ENCODE peak calls at places on chromosome 1, in seven cellular contexts. One of them, this sample, is unnamed. For H3K36me3, the result is how much of the 10 kb centered on the place peaks cover.

GRCh38 chr1:3611170-3612019 is at the start of gene MEGF6:
- DNase-seq in CD4-positive, alpha-beta memory T cell: peak
- DNase-seq in IMR-90: peak
- DNase-seq in prostate gland: peak
- DNase-seq in SK-N-MC: peak
- DNase-seq in HepG2: peak
- DNase-seq in CD8-positive, alpha-beta T cell: peak
- DNase-seq in this sample: peak

GRCh38 chr1:167175901-167176300 is 44.8 kb upstream of the POU2F1 start:
- DNase-seq in CD4-positive, alpha-beta memory T cell: no peak
- DNase-seq in IMR-90: no peak
- DNase-seq in prostate gland: no peak
- DNase-seq in SK-N-MC: no peak
- DNase-seq in HepG2: no peak
- DNase-seq in CD8-positive, alpha-beta T cell: no peak
- DNase-seq in this sample: no peak

GRCh38 chr1:208036177-208036808 is 125.4 kb upstream of the CD34 start:
- DNase-seq in CD4-positive, alpha-beta memory T cell: no peak
- DNase-seq in IMR-90: peak
- DNase-seq in prostate gland: no peak
- DNase-seq in SK-N-MC: no peak
- DNase-seq in HepG2: peak
- DNase-seq in CD8-positive, alpha-beta T cell: no peak
- DNase-seq in this sample: no peak

GRCh38 chr1:219399446-219399845 is 213.5 kb downstream of the ZC3H11B start:
- DNase-seq in CD4-positive, alpha-beta memory T cell: no peak
- DNase-seq in IMR-90: no peak
- DNase-seq in prostate gland: no peak
- DNase-seq in SK-N-MC: no peak
- DNase-seq in HepG2: no peak
- DNase-seq in CD8-positive, alpha-beta T cell: no peak
- DNase-seq in this sample: no peak

GRCh38 chr1:198655464-198656121 is 16.8 kb downstream of the PTPRC start:
- DNase-seq in CD4-positive, alpha-beta memory T cell: no peak
- DNase-seq in IMR-90: no peak
- DNase-seq in prostate gland: no peak
- DNase-seq in SK-N-MC: no peak
- DNase-seq in HepG2: no peak
- DNase-seq in CD8-positive, alpha-beta T cell: no peak
- DNase-seq in this sample: no peak

GRCh38 chr1:106924360-106924759 is 132.1 kb upstream of the PRMT6 start:
- DNase-seq in CD4-positive, alpha-beta memory T cell: no peak
- DNase-seq in IMR-90: peak
- DNase-seq in prostate gland: no peak
- DNase-seq in SK-N-MC: no peak
- DNase-seq in HepG2: no peak
- DNase-seq in CD8-positive, alpha-beta T cell: no peak
- DNase-seq in this sample: peak

GRCh38 chr1:94676686-94677085 is 135.1 kb upstream of the F3 start:
- DNase-seq in CD4-positive, alpha-beta memory T cell: no peak
- DNase-seq in IMR-90: no peak
- DNase-seq in prostate gland: peak
- DNase-seq in SK-N-MC: no peak
- DNase-seq in HepG2: no peak
- DNase-seq in CD8-positive, alpha-beta T cell: no peak
- DNase-seq in this sample: no peak

GRCh38 chr1:40951943-40952743 is 27.4 kb upstream of the CTPS1 start:
- DNase-seq in CD4-positive, alpha-beta memory T cell: peak
- DNase-seq in IMR-90: peak
- DNase-seq in prostate gland: peak
- DNase-seq in SK-N-MC: no peak
- DNase-seq in HepG2: peak
- DNase-seq in CD8-positive, alpha-beta T cell: peak
- DNase-seq in this sample: peak

GRCh38 chr1:232226197-232226681 is 403.7 kb downstream of the SIPA1L2 start:
- DNase-seq in CD4-positive, alpha-beta memory T cell: peak
- DNase-seq in IMR-90: peak
- DNase-seq in prostate gland: no peak
- DNase-seq in SK-N-MC: peak
- DNase-seq in HepG2: no peak
- DNase-seq in CD8-positive, alpha-beta T cell: no peak
- DNase-seq in this sample: peak

GRCh38 chr1:11797525-11798216 is 8.1 kb downstream of the MTHFR start:
- DNase-seq in CD4-positive, alpha-beta memory T cell: no peak
- DNase-seq in IMR-90: peak
- DNase-seq in prostate gland: no peak
- DNase-seq in SK-N-MC: no peak
- DNase-seq in HepG2: no peak
- DNase-seq in CD8-positive, alpha-beta T cell: no peak
- DNase-seq in this sample: no peak

GRCh38 chr1:150807257-150807637 is 813 bp downstream of the CTSK start:
- DNase-seq in CD4-positive, alpha-beta memory T cell: no peak
- DNase-seq in IMR-90: no peak
- DNase-seq in prostate gland: no peak
- DNase-seq in SK-N-MC: peak
- DNase-seq in HepG2: no peak
- DNase-seq in CD8-positive, alpha-beta T cell: no peak
- DNase-seq in this sample: no peak

GRCh38 chr1:223344491-223344890 is 19.5 kb downstream of the SUSD4 start:
- DNase-seq in CD4-positive, alpha-beta memory T cell: no peak
- DNase-seq in IMR-90: no peak
- DNase-seq in prostate gland: no peak
- DNase-seq in SK-N-MC: no peak
- DNase-seq in HepG2: no peak
- DNase-seq in CD8-positive, alpha-beta T cell: no peak
- DNase-seq in this sample: no peak

GRCh38 chr1:164774819-164775654 is 216.1 kb downstream of the PBX1 start:
- DNase-seq in CD4-positive, alpha-beta memory T cell: no peak
- DNase-seq in IMR-90: no peak
- DNase-seq in prostate gland: no peak
- DNase-seq in SK-N-MC: no peak
- DNase-seq in HepG2: no peak
- DNase-seq in CD8-positive, alpha-beta T cell: peak
- DNase-seq in this sample: no peak

GRCh38 chr1:27643626-27644368 is 8.8 kb upstream of the FGR start:
- DNase-seq in CD4-positive, alpha-beta memory T cell: peak
- DNase-seq in IMR-90: peak
- DNase-seq in prostate gland: no peak
- DNase-seq in SK-N-MC: no peak
- DNase-seq in HepG2: peak
- DNase-seq in CD8-positive, alpha-beta T cell: peak
- DNase-seq in this sample: peak

DNA sequence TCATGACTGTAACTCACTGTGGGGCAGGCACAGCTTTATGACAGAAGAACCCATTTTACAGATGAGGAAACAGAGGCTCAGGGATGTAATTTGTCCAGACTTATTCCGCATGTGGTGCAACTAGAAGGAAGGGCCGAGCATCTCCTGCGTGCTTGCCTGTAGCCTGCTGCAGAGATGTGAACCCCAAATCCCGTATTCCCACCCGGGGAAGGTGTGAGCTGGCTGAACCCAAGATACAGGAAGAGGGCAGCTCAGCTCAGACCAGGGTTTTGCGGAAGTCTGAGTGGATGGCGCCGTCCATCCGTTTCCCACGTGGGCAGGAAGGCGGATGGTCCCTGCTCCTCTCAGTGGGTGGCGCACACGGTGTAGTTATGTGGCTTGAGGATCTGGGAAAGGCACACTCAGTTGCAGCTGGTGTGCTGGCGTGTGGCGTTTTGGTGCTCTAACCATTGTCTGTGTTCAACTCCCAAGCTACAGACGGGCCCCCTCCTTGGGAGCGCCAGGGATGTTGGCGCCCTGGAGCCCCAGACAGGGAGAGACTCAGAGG is 1.2 kb downstream of the CROCC start:
- DNase-seq in CD4-positive, alpha-beta memory T cell: no peak
- DNase-seq in IMR-90: no peak
- DNase-seq in prostate gland: no peak
- DNase-seq in SK-N-MC: no peak
- DNase-seq in HepG2: no peak
- DNase-seq in CD8-positive, alpha-beta T cell: no peak
- DNase-seq in this sample: no peak
- H3K4me3 ChIP-seq in CD4-positive, alpha-beta memory T cell: no peak
- H3K4me3 ChIP-seq in IMR-90: no peak
- H3K4me3 ChIP-seq in prostate gland: no peak
- H3K4me3 ChIP-seq in SK-N-MC: no peak
- H3K4me3 ChIP-seq in HepG2: no peak
- H3K4me3 ChIP-seq in CD8-positive, alpha-beta T cell: no peak
- H3K4me3 ChIP-seq in this sample: no peak

DNA sequence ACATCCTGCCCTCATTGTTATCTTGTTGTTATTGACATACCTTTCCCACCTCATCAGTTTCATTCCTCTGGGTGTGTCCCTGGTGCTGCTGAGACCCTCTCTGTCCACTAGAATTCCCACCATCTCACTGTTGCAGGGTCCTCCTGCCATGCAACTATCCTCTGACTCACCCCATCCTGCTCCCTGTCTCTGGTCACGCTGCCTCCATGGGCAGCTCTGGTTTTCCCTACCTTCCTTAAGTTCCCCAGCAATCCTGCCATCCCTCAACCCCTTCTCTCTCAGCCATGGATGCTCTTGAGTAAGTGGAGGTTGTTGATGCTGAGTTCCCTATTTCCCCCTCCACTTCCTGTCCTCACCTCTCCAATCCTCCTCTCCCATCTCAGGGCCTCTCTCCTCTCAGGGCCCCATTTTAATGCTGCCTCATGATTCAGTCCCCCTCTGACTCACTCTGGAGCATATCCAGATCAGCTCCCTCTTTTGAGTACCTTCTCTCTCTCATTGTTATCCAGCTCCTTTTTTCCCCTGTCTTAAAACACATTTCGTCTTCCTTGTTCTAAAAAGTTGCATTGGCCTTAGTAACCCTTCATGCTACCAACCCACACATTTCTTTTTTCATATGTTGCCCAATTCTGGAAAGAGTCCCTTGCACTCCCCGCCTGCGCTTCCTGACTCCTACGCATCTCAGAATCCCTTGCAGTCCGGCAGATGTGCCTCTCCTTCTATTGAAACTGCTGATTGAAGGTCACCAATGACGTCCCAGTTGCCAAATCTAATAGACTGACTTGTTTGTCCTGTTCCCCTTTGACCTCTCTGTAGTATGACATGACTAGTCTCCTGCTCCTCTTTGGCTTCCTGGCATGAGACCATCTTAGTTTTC is 92.0 kb downstream of the CNIH3 start:
- DNase-seq in CD4-positive, alpha-beta memory T cell: no peak
- DNase-seq in IMR-90: peak
- DNase-seq in prostate gland: no peak
- DNase-seq in SK-N-MC: no peak
- DNase-seq in HepG2: no peak
- DNase-seq in CD8-positive, alpha-beta T cell: no peak
- DNase-seq in this sample: peak
- H3K36me3 ChIP-seq in CD4-positive, alpha-beta memory T cell: under half
- H3K36me3 ChIP-seq in IMR-90: under half
- H3K36me3 ChIP-seq in prostate gland: under half
- H3K36me3 ChIP-seq in SK-N-MC: under half
- H3K36me3 ChIP-seq in HepG2: under half
- H3K36me3 ChIP-seq in CD8-positive, alpha-beta T cell: under half
- H3K36me3 ChIP-seq in this sample: under half

DNA sequence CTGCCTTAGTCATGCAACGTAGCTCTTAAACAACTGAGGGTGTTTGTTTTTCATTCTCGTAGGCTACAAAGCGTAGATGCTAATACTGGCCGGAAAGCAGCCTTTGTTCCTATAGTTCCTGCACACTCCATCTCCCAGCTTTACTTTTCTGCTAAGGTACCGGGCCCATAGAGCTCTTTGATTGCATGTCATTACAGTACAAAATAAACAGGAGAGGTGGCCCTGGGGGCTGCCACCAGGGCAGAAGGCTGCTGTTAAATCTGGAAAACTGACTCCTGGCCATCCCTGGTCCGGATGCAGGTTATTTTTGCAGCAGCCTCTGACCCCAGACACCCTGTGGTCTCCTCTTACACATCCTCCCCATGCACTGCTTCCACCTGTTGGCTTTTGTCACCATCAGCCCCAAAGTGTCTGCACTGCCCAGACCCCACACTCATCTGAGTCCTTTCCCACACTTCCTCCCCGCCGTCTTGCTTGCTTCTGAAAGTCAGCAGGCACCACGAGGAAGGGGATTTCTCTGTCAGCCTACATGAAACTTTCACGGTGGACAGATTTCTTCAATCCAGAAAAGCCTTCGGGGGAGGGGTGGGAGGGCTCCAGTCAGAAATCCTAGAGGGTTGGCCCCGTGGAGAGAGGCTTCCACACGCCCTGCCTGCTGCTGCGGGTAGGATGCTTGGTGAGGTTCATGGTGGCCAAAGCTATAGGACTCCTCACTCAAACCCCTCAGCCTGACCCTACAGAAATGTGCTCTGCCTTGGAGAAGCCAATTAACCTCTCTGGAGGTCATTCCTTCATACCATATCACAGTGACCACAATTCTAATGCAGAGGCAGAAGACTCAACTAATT is 105.2 kb downstream of the TOMM20 start:
- DNase-seq in CD4-positive, alpha-beta memory T cell: no peak
- DNase-seq in IMR-90: no peak
- DNase-seq in prostate gland: no peak
- DNase-seq in SK-N-MC: no peak
- DNase-seq in HepG2: no peak
- DNase-seq in CD8-positive, alpha-beta T cell: no peak
- DNase-seq in this sample: no peak
- H3K4me3 ChIP-seq in CD4-positive, alpha-beta memory T cell: no peak
- H3K4me3 ChIP-seq in IMR-90: no peak
- H3K4me3 ChIP-seq in prostate gland: no peak
- H3K4me3 ChIP-seq in SK-N-MC: no peak
- H3K4me3 ChIP-seq in HepG2: no peak
- H3K4me3 ChIP-seq in CD8-positive, alpha-beta T cell: no peak
- H3K4me3 ChIP-seq in this sample: no peak

GRCh38 chr1:204260601-204261197 is 46.9 kb upstream of the GOLT1A start:
- DNase-seq in CD4-positive, alpha-beta memory T cell: no peak
- DNase-seq in IMR-90: no peak
- DNase-seq in prostate gland: no peak
- DNase-seq in SK-N-MC: no peak
- DNase-seq in HepG2: no peak
- DNase-seq in CD8-positive, alpha-beta T cell: no peak
- DNase-seq in this sample: no peak

GRCh38 chr1:204258213-204259115 is 44.7 kb upstream of the GOLT1A start:
- DNase-seq in CD4-positive, alpha-beta memory T cell: no peak
- DNase-seq in IMR-90: peak
- DNase-seq in prostate gland: peak
- DNase-seq in SK-N-MC: no peak
- DNase-seq in HepG2: peak
- DNase-seq in CD8-positive, alpha-beta T cell: no peak
- DNase-seq in this sample: peak

GRCh38 chr1:204261266-204261665 is 47.5 kb upstream of the GOLT1A start:
- DNase-seq in CD4-positive, alpha-beta memory T cell: no peak
- DNase-seq in IMR-90: no peak
- DNase-seq in prostate gland: no peak
- DNase-seq in SK-N-MC: no peak
- DNase-seq in HepG2: no peak
- DNase-seq in CD8-positive, alpha-beta T cell: no peak
- DNase-seq in this sample: no peak

GRCh38 chr1:204259196-204259595 is 45.4 kb upstream of the GOLT1A start:
- DNase-seq in CD4-positive, alpha-beta memory T cell: no peak
- DNase-seq in IMR-90: no peak
- DNase-seq in prostate gland: no peak
- DNase-seq in SK-N-MC: no peak
- DNase-seq in HepG2: no peak
- DNase-seq in CD8-positive, alpha-beta T cell: no peak
- DNase-seq in this sample: no peak

DNA sequence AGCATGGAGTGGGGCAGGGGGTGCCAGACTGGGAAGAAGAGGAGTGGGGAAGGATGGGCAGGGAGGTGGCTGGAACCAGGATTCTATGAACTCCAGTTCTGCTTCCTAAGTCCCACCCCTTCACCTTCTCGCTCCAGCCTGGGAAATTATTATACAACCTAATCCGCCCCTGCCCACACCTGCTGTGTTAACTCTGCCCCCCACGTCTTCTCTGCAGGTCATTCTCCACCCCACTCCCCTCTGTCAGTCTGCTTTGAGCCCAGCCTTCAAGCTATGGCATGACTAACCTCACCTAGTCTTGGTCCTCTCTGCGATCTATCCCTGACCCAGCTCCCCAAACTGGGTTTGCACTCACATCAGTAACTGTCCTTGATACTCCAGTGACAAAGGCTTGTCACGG is 46.0 kb upstream of the GOLT1A start:
- DNase-seq in CD4-positive, alpha-beta memory T cell: no peak
- DNase-seq in IMR-90: no peak
- DNase-seq in prostate gland: no peak
- DNase-seq in SK-N-MC: no peak
- DNase-seq in HepG2: no peak
- DNase-seq in CD8-positive, alpha-beta T cell: no peak
- DNase-seq in this sample: no peak
- H3K36me3 ChIP-seq in CD4-positive, alpha-beta memory T cell: under half
- H3K36me3 ChIP-seq in IMR-90: under half
- H3K36me3 ChIP-seq in prostate gland: under half
- H3K36me3 ChIP-seq in SK-N-MC: under half
- H3K36me3 ChIP-seq in HepG2: under half
- H3K36me3 ChIP-seq in CD8-positive, alpha-beta T cell: under half
- H3K36me3 ChIP-seq in this sample: under half

This sample was measured in MG63.